ENCODE peak calls at places on chromosome 7, in ten cellular contexts. L is IMR-90; Y is CD4-positive, alpha-beta memory T cell; A is heart right ventricle; R is adrenal gland; M is fibroblast of lung; P is ovary; O is prostate gland; S is effector memory CD4-positive, alpha-beta T cell; Z is GM23338. Q is an unnamed sample.

GRCh38 chr7:39459606-39460090 is 106.6 kb upstream of the YAE1 start:
- DNase-seq in Z (no peak), Y (no peak), P (no peak), M (no peak), L (no peak), O (no peak), A (no peak), S (no peak), R (no peak), Q (no peak)

GRCh38 chr7:141551080-141551772 is at the start of gene AGK:
- DNase-seq in A (peak; percentile 78), O (peak; percentile 41), R (peak; percentile 69), Y (peak; percentile 80), S (peak; percentile 39), Z (peak; percentile 91), M (peak; percentile 80), L (peak; percentile 75), P (peak; percentile 60), Q (peak; percentile 72)

GRCh38 chr7:39130740-39131538 is 153.2 kb downstream of the POU6F2 start:
- DNase-seq in R (no peak), L (no peak), O (no peak), M (no peak), Y (no peak), P (no peak), S (no peak), Z (peak; percentile 22), A (no peak), Q (no peak)

GRCh38 chr7:157001920-157002818 is 8.3 kb downstream of the MNX1 start:
- DNase-seq in P (no peak), R (no peak), L (no peak), S (no peak), Z (peak; percentile 42), O (no peak), A (no peak), M (no peak), Y (no peak), Q (no peak)

GRCh38 chr7:147197006-147197405 is 1080.4 kb downstream of the CNTNAP2 start:
- DNase-seq in R (no peak), A (no peak), P (no peak), O (no peak), M (no peak), Y (no peak), L (no peak), Z (no peak), S (no peak), Q (peak; percentile 2)

GRCh38 chr7:40175725-40176510 is 41.1 kb downstream of the SUGCT start:
- DNase-seq in Y (no peak), O (no peak), R (no peak), A (no peak), L (peak; percentile 69), P (no peak), S (no peak), Z (no peak), M (peak; percentile 53), Q (peak; percentile 9)

GRCh38 chr7:45088821-45089313 is at the start of gene NACAD:
- DNase-seq in L (peak; percentile 18), P (peak; percentile 77), Z (peak; percentile 53), Y (peak; percentile 26), A (peak; percentile 63), R (peak; percentile 15), O (peak; percentile 26), S (no peak), M (peak; percentile 28), Q (no peak)

GRCh38 chr7:36344618-36345017 is 45.0 kb upstream of the ANLN start:
- DNase-seq in Y (no peak), S (no peak), R (no peak), P (no peak), O (no peak), L (no peak), Z (no peak), M (no peak), A (no peak), Q (no peak)

GRCh38 chr7:128914566-128915151 is 4.2 kb upstream of the KCP start:
- DNase-seq in R (no peak), O (no peak), L (no peak), Y (no peak), A (no peak), S (no peak), Z (peak; percentile 62), P (no peak), M (no peak), Q (no peak)

GRCh38 chr7:69840248-69840647 is 242.0 kb downstream of the AUTS2 start:
- DNase-seq in M (peak; percentile 89), L (no peak), P (no peak), S (no peak), R (no peak), Y (no peak), A (no peak), Z (no peak), O (no peak), Q (no peak)

GRCh38 chr7:371119-371778 is 81.3 kb downstream of the FOXL3 start:
- DNase-seq in O (no peak), M (no peak), P (peak; percentile 8), L (no peak), R (no peak), S (no peak), A (no peak), Y (no peak), Z (no peak), Q (no peak)

GRCh38 chr7:371779-372545 is 82.0 kb downstream of the FOXL3 start:
- DNase-seq in S (no peak), A (no peak), M (no peak), R (no peak), Y (no peak), O (no peak), Z (no peak), L (no peak), P (peak; percentile 11), Q (no peak)

GRCh38 chr7:369476-369980 is 79.6 kb downstream of the FOXL3 start:
- DNase-seq in Y (no peak), Z (no peak), A (no peak), S (no peak), M (no peak), P (no peak), L (no peak), R (no peak), O (no peak), Q (no peak)

GRCh38 chr7:369981-370621 is 80.1 kb downstream of the FOXL3 start:
- DNase-seq in S (no peak), Y (no peak), R (no peak), L (no peak), A (no peak), Z (peak; percentile 45), P (no peak), O (no peak), M (no peak), Q (no peak)

DNA sequence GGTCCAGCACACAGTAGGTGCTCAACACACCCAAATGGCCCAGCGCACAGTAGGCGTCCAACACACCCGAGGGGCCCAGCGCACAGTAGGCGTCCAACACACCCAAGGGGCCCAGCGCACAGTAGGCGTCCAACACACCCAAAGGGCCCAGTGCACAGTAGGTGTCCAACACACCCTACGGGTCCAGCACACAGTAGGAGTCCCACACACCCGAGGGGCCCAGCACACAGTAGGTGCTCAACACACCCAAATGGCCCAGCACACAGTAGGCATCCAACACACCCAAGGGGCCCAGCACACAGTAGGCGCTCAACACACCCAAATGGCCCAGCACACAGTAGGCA is 80.8 kb downstream of the FOXL3 start:
- DNase-seq in P (no peak), L (no peak), A (no peak), O (no peak), R (no peak), Z (no peak), Y (no peak), S (no peak), M (no peak), Q (no peak)
- H3K27me3 ChIP-seq in P (no peaks in the 10 kb centered on the region), L (peaks cover 33% of the 10 kb centered on the region), A (no peaks in the 10 kb centered on the region), O (no peaks in the 10 kb centered on the region), R (peaks cover 2% of the 10 kb centered on the region), Z (no peaks in the 10 kb centered on the region), Y (no peaks in the 10 kb centered on the region), S (no peaks in the 10 kb centered on the region), M (no peaks in the 10 kb centered on the region), Q (no peaks in the 10 kb centered on the region)

DNA sequence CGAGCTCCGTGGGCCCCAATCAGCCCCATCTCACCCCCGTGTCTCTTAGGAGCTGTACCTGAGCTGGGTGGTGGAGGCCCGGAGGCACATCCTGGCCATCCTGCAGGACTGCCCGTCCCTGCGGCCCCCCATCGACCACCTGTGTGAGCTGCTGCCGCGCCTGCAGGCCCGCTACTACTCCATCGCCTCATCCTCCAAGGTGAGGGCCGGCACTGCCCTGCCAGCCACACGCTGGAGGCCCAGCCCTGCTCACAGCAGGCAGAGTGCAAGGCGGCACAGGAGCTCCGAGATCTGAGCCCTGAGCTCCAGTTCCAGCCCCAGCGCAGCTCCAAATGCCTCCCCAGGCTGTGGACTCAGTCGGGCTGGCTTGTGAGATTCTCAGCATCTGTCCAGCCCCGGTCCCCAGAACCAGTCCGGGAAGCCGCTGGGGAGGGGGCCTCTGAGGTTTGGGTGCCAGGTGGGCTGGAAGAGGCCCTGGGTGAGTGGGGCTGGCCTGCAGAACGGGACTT is 9.3 kb downstream of the TMEM120A start:
- DNase-seq in L (no peak), A (no peak), S (no peak), R (no peak), Y (no peak), Z (no peak), M (no peak), P (no peak), O (no peak), Q (no peak)
- H3K36me3 ChIP-seq in L (peaks cover 70% of the 10 kb centered on the region), A (peaks cover 14% of the 10 kb centered on the region), S (peaks cover 71% of the 10 kb centered on the region), R (peaks cover 82% of the 10 kb centered on the region), Y (peaks cover 11% of the 10 kb centered on the region), Z (no peaks in the 10 kb centered on the region), M (peaks cover 44% of the 10 kb centered on the region), P (no peaks in the 10 kb centered on the region), O (peaks cover 12% of the 10 kb centered on the region), Q (no peaks in the 10 kb centered on the region)

GRCh38 chr7:116501425-116502167 is 2.1 kb downstream of the CAV2 start:
- DNase-seq in M (peak; percentile 75), Z (no peak), S (no peak), Y (no peak), L (peak; percentile 76), R (no peak), P (no peak), O (no peak), A (no peak), Q (no peak)

GRCh38 chr7:116500071-116500853 is 724 bp downstream of the CAV2 start:
- DNase-seq in O (peak; percentile 73), M (peak; percentile 85), L (peak; percentile 50), A (peak; percentile 49), P (peak; percentile 45), Y (no peak), R (peak; percentile 9), Z (peak; percentile 71), S (no peak), Q (peak; percentile 22)

GRCh38 chr7:116503835-116504234 is 4.3 kb downstream of the CAV2 start:
- DNase-seq in M (no peak), L (no peak), Y (no peak), R (no peak), P (no peak), Z (no peak), O (no peak), A (no peak), S (no peak), Q (no peak)

GRCh38 chr7:116505278-116505677 is 5.7 kb downstream of the CAV2 start:
- DNase-seq in Z (no peak), L (no peak), M (no peak), Y (no peak), S (no peak), P (no peak), O (no peak), R (no peak), A (no peak), Q (no peak)

GRCh38 chr7:116502201-116503096 is 2.9 kb downstream of the CAV2 start:
- DNase-seq in R (no peak), Z (no peak), M (no peak), S (no peak), O (no peak), L (no peak), Y (no peak), P (no peak), A (no peak), Q (no peak)
- H3K4me3 ChIP-seq in R (no peak overlapping the region), Z (no peak overlapping the region), M (peak overlapping the region; percentile 84), S (no peak overlapping the region), O (no peak overlapping the region), L (peak overlapping the region; percentile 88), Y (no peak overlapping the region), P (no peak overlapping the region), A (peak overlapping the region; percentile 92), Q (no peak overlapping the region)

GRCh38 chr7:1232623-1233327 is at the start of gene UNCX:
- DNase-seq in O (no peak), P (no peak), Y (no peak), Z (peak; percentile 90), A (no peak), M (no peak), L (no peak), R (no peak), S (no peak), Q (no peak)
- H3K27me3 ChIP-seq in O (peaks cover 78% of the 10 kb centered on the region), P (peaks cover 19% of the 10 kb centered on the region), Y (peaks cover 48% of the 10 kb centered on the region), Z (peaks cover 88% of the 10 kb centered on the region), A (peaks cover 77% of the 10 kb centered on the region), M (peaks cover 68% of the 10 kb centered on the region), L (peaks cover 88% of the 10 kb centered on the region), R (peaks cover 85% of the 10 kb centered on the region), S (peaks cover 73% of the 10 kb centered on the region), Q (peaks cover 48% of the 10 kb centered on the region)

Q was measured in MG63.